ENCODE peak calls at places on chromosomes 16 and 17, in five cellular contexts. L is GM12878, G is HCT116, A is SK-N-SH, U is H1. E is an unnamed sample.

GRCh38 chr16:67718668-67719047 is 458 bp downstream of the GFOD2 start:
- DNase-seq in U (no peak), L (no peak), G (no peak), A (no peak), E (no peak)

GRCh38 chr17:1545618-1546017 is 17.0 kb downstream of the PITPNA start:
- DNase-seq in A (no peak), U (no peak), L (no peak), G (no peak), E (no peak)

GRCh38 chr17:31318298-31319190 is 2.9 kb downstream of the EVI2A start:
- DNase-seq in U (no peak), A (no peak), L (peak), G (no peak), E (no peak)

GRCh38 chr17:74334393-74335039 is 8.5 kb downstream of the KIF19 start:
- DNase-seq in L (no peak), U (no peak), G (no peak), A (no peak), E (no peak)

GRCh38 chr16:1105888-1106620 is 10.0 kb upstream of the C1QTNF8 start:
- DNase-seq in L (no peak), A (peak), G (no peak), U (peak), E (peak)

GRCh38 chr17:82013341-82013740 is 9.3 kb downstream of the CENPX start:
- DNase-seq in G (no peak), L (no peak), A (peak), U (no peak), E (no peak)

GRCh38 chr16:14489460-14489859 is 140.6 kb downstream of the PARN start:
- DNase-seq in G (peak), L (no peak), U (no peak), A (peak), E (peak)

GRCh38 chr17:16653367-16654041 is at the start of gene ZNF624:
- DNase-seq in G (peak), U (peak), L (peak), A (peak), E (peak)

GRCh38 chr17:8300629-8301242 is 5.5 kb upstream of the SLC25A35 start:
- DNase-seq in U (peak), A (peak), L (peak), G (peak), E (peak)

GRCh38 chr16:6125483-6126259 is 1028.1 kb upstream of the EEF2KMT start:
- DNase-seq in A (no peak), L (no peak), U (no peak), G (no peak), E (no peak)

GRCh38 chr17:76572201-76572910 is 13.3 kb downstream of the ST6GALNAC2 start:
- DNase-seq in A (peak), G (no peak), L (no peak), U (no peak), E (no peak)

GRCh38 chr16:86970279-86970678 is 346.9 kb downstream of the C16orf95 start:
- DNase-seq in A (no peak), U (no peak), G (no peak), L (no peak), E (no peak)
- TF ChIP-seq JUND in A (no peak), U (no peak), G (no peak), L (no peak), E (no peak)

GRCh38 chr17:36640836-36641235 is 39.5 kb downstream of the MRM1 start:
- DNase-seq in L (no peak), A (no peak), U (no peak), G (no peak), E (no peak)
- TF ChIP-seq JUND in L (no peak), A (no peak), U (no peak), G (no peak), E (no peak)

GRCh38 chr16:87145181-87146176 is 171.7 kb downstream of the C16orf95 start:
- DNase-seq in A (no peak), G (peak), L (no peak), U (no peak), E (no peak)
- TF ChIP-seq JUND in A (peak), G (peak), L (no peak), U (no peak), E (no peak)

DNA sequence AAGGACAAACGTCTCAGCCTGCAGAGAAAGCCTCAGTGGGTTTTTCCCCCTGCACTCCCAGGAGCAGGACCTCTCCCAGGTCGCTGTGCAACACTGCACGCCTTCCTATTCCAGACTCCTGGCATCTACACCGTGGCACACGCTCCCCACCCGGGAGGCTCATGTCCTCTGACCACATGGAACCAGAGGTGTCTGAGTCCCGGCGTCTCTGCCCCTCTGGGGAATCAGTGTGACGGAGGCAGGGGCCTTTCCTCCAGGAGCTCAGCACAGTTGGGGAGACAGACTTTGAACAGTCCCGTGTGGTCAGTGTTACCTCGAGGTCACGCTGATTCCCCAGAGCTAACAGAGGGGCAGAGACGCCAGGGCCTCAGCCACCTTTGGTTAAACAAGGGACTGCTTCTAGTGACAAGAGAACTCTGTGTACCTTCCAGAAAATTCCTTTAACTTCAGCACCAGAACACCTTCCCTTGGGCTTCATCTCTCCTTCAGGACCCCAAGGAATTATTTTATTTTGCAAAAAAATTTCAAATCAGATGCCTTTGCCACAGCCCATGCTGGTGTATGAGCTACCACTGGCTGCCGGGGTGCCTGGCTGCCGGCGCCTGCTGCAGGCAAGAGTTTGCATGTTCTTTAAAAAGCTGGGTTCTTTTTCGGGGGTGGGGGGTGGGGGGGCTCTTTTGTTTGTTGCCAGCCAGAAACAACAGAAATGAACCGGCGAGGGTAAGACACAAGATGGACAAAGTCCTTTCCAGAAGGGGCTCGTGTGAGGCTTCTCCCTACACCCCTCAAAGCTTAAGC is 6.6 kb downstream of the CANT1 start:
- DNase-seq in L (no peak), U (no peak), A (no peak), G (no peak), E (no peak)
- TF ChIP-seq JUND in L (no peak), U (no peak), A (no peak), G (no peak), E (no peak)

GRCh38 chr17:61624951-61625350 is 33.9 kb upstream of the NACA2 start:
- DNase-seq in A (no peak), G (no peak), U (no peak), L (no peak), E (no peak)
- TF ChIP-seq JUND in A (no peak), G (no peak), U (no peak), L (no peak), E (no peak)

GRCh38 chr17:51741447-51741846 is 417.1 kb downstream of the CA10 start:
- DNase-seq in G (no peak), U (no peak), L (no peak), A (no peak), E (no peak)
- TF ChIP-seq JUND in G (no peak), U (no peak), L (no peak), A (no peak), E (no peak)

GRCh38 chr17:79108870-79109269 is 34.2 kb downstream of the ENGASE start:
- DNase-seq in A (no peak), G (no peak), U (no peak), L (no peak), E (no peak)

GRCh38 chr17:79109584-79109983 is 35.0 kb downstream of the ENGASE start:
- DNase-seq in A (peak), G (no peak), L (no peak), U (peak), E (no peak)

GRCh38 chr17:79107499-79108231 is 33.0 kb downstream of the ENGASE start:
- DNase-seq in A (no peak), L (no peak), G (no peak), U (no peak), E (no peak)

GRCh38 chr17:79106958-79107357 is 32.3 kb downstream of the ENGASE start:
- DNase-seq in U (no peak), A (no peak), G (no peak), L (no peak), E (no peak)

DNA sequence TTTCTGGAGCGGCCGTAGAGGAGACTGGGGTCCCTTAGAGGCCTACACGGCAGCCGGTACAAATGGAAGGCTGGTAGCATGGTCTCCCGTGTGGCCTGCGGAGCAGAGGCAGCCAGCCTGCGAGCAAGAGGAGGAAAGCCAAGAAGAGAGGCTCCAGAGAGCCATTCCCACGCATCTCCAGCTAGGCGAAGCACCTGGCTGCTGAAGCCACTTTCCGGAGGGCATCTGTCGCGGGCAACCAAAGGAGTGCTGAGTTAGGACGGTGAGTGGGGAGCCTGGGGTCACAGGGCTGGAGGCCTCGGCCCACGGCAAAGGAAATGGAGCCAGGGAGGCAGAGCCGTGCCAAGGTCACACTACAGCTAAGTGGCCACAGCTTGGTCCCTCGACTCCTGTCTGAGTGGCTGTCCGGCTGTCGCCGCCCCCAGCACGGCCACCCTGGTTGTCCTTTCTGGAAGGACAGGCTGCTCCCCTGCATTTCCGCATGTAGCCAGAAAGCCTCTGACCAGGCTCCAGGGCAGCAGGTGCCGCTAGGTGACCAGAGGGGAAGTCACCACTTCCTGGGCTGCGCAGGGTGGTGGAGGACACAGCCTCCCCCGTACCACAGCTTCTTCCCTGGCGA is 33.7 kb downstream of the ENGASE start:
- DNase-seq in L (no peak), A (no peak), G (no peak), U (no peak), E (no peak)
- TF ChIP-seq JUND in L (no peak), A (no peak), G (no peak), U (no peak), E (no peak)

GRCh38 chr16:4692460-4693295 is 684 bp upstream of the NUDT16L1 start:
- DNase-seq in U (no peak), G (no peak), L (no peak), A (peak), E (no peak)
- TF ChIP-seq JUND in U (no peak), G (no peak), L (no peak), A (no peak), E (no peak)